ENCODE peak calls at places on chromosomes 12 and 14, in five cellular contexts. I is transverse colon; O is CD4-positive, alpha-beta memory T cell; F is fibroblast of mammary gland; V is CD8-positive, alpha-beta memory T cell. D is an unnamed sample.

GRCh38 chr12:46164186-46164585 is 104.7 kb downstream of the SLC38A1 start:
- DNase-seq in I (no peak), O (no peak), F (no peak), V (no peak), D (no peak)

GRCh38 chr12:94305293-94305957 is 154.2 kb downstream of the CEP83 start:
- DNase-seq in I (no peak), O (no peak), F (peak; percentile 85), V (no peak), D (no peak)

GRCh38 chr14:20438664-20439063 is 2.7 kb upstream of the KLHL33 start:
- DNase-seq in I (no peak), O (no peak), F (no peak), V (no peak), D (no peak)

GRCh38 chr14:28765169-28765906 is 1.2 kb upstream of the FOXG1 start:
- DNase-seq in I (no peak), O (no peak), F (no peak), V (no peak), D (no peak)

GRCh38 chr14:49961270-49962222 is 68.7 kb downstream of the ARF6 start:
- DNase-seq in I (no peak), O (no peak), F (no peak), V (no peak), D (no peak)

GRCh38 chr14:96194657-96195431 is 9.8 kb upstream of the BDKRB2 start:
- DNase-seq in I (no peak), O (no peak), F (peak; percentile 29), V (no peak), D (no peak)

GRCh38 chr14:53278602-53279506 is 125.7 kb upstream of the DDHD1 start:
- DNase-seq in I (no peak), O (no peak), F (peak; percentile 76), V (no peak), D (no peak)

GRCh38 chr12:70733385-70733784 is 96.2 kb upstream of the PTPRB start:
- DNase-seq in I (no peak), O (no peak), F (peak; percentile 84), V (no peak), D (no peak)

GRCh38 chr14:50225974-50226297 is 5.4 kb downstream of the SOS2 start:
- DNase-seq in I (no peak), O (no peak), F (no peak), V (no peak), D (no peak)

GRCh38 chr12:71958993-71959588 is 20.4 kb downstream of the TPH2 start:
- DNase-seq in I (no peak), O (no peak), F (peak; percentile 11), V (no peak), D (peak; percentile 5)

GRCh38 chr12:97046901-97047300 is 139.8 kb downstream of the NEDD1 start:
- DNase-seq in I (no peak), O (no peak), F (no peak), V (no peak), D (no peak)

GRCh38 chr12:29026419-29026818 is 122.7 kb upstream of the FAR2 start:
- DNase-seq in I (no peak), O (no peak), F (no peak), V (no peak), D (no peak)

GRCh38 chr12:16385779-16386646 is 38.6 kb downstream of the MGST1 start:
- DNase-seq in I (peak; percentile 23), O (no peak), F (peak; percentile 77), V (no peak), D (peak; percentile 5)

GRCh38 chr14:22837750-22838538 is 1.6 kb downstream of the MMP14 start:
- DNase-seq in I (peak; percentile 55), O (no peak), F (peak; percentile 63), V (no peak), D (no peak)

GRCh38 chr14:104876251-104876699 is 11.2 kb downstream of the CEP170B start:
- DNase-seq in I (no peak), O (no peak), F (peak; percentile 48), V (no peak), D (no peak)

GRCh38 chr14:38404100-38404541 is 148.2 kb upstream of the CLEC14A start:
- DNase-seq in I (no peak), O (no peak), F (peak; percentile 85), V (no peak), D (peak; percentile 86)

GRCh38 chr14:90827919-90828610 is 11.8 kb upstream of the TTC7B start:
- DNase-seq in I (peak; percentile 94), O (peak; percentile 88), F (peak; percentile 74), V (peak; percentile 86), D (peak; percentile 36)

GRCh38 chr14:90831821-90832220 is 15.6 kb upstream of the TTC7B start:
- DNase-seq in I (no peak), O (no peak), F (no peak), V (no peak), D (no peak)

GRCh38 chr14:90829677-90830076 is 13.4 kb upstream of the TTC7B start:
- DNase-seq in I (no peak), O (no peak), F (no peak), V (no peak), D (no peak)

GRCh38 chr14:90830931-90831701 is 14.9 kb upstream of the TTC7B start:
- DNase-seq in I (no peak), O (no peak), F (no peak), V (no peak), D (no peak)

DNA sequence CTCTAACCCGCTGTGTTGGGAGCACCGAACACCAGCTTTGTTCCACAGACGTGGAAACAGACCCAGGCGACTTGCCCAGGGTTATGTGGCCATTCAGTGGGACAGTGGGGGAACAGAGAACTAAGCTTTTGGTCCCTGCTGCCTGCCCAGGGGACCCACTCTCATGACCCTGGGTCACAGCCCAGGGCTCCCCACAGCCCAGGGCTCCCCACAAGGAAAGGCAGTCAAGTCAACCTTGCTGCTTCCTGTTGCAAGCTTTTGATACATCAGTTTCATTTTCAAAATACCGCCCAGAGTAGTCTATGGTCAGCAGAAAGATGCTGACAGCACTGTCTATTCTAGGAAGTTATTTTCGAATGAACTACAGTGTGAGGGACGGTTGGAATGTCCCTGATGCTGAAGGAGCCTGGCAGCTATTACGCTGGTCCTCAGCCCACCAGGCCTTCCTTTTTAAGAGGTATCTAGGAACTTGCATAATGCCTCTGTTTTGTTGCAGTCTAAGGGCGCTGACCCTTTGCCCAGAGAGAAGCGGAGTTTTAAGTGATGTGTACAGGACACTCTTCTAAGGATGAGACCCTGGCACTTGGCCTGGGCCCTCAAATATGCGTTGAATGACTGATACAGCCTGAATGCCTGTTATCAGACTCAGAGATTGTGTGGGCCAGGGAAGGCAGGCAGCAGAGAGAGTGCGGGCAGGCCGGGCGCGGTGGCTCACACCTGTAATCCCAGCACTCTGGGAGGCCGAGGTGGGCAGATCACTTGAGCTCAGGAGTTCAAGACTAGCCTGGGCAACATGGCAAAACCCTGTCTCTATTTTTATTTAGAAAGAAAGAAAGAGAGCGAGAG is 12.6 kb upstream of the TTC7B start:
- DNase-seq in I (peak; percentile 33), O (no peak), F (no peak), V (peak; percentile 34), D (no peak)
- H3K4me3 ChIP-seq in I (peak overlapping the region; percentile 29), O (peak overlapping the region; percentile 55), F (no peak overlapping the region), V (peak overlapping the region; percentile 54), D (no peak overlapping the region)

DNA sequence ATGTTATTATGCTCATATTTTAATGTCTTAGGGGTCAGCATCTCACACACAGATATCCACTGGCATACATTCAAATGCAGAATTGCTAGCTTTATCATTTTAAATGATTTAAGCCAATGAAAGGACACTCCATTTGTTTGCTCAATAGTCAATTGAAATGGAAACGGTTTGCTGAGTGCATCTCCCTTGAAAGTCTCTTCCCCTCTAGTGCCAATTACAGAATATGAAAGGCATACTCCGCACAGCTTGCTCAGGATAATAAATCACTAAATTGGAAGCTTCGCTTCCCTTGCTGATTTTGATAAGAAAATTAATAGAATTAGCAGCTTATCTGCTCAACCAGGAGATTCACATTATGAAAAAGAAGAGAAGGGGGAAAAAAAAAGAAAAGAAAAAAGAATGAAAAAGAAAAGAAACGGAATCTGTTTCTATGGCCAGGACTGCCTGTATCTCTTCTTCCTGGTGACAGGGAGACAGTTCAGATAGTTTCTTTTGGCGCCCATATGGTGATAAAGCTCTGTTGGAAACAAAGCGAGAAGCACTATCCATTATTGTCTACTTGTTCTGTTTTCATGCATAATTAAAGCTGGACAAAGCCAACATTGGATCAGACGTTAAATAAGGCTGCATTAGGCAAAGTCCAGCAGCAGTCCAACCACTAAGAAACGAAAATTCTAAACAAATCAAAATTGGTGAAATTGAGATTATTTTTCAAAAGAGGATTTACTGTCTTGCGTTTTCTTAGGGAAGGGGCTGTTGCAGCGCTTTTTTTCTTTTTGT is 225.0 kb downstream of the GXYLT1 start:
- DNase-seq in I (no peak), O (no peak), F (no peak), V (no peak), D (no peak)
- H3K4me3 ChIP-seq in I (no peak overlapping the region), O (no peak overlapping the region), F (no peak overlapping the region), V (no peak overlapping the region), D (no peak overlapping the region)

DNA sequence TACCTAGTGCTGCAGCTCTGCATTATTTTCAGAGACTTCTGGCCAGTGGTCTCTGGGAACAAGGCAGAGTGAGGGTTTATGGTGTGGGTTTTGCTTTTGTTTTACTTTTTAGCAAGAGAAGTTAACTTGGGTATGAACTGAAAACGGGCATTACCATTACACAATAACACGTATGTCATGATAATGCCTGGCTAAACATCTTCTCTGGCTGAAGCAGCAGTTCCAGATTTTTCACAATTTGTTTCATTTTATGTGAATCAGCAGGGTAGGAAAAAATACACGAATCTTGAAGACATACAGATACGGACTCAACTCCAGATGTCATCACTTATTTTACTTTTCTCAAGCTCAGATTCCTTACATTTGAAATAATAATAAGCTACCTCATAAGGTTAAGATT is 2.5 kb upstream of the PCNX4 start:
- DNase-seq in I (no peak), O (no peak), F (no peak), V (no peak), D (no peak)
- H3K4me3 ChIP-seq in I (no peak overlapping the region), O (no peak overlapping the region), F (no peak overlapping the region), V (no peak overlapping the region), D (no peak overlapping the region)

GRCh38 chr14:103275000-103275399 is 59.0 kb upstream of the EIF5 start:
- DNase-seq in I (no peak), O (no peak), F (no peak), V (no peak), D (no peak)

GRCh38 chr14:103279129-103280025 is 54.7 kb upstream of the EIF5 start:
- DNase-seq in I (no peak), O (no peak), F (no peak), V (no peak), D (no peak)

GRCh38 chr14:103273145-103273846 is 60.7 kb upstream of the EIF5 start:
- DNase-seq in I (peak; percentile 55), O (no peak), F (no peak), V (no peak), D (no peak)

GRCh38 chr14:103271189-103271588 is 62.8 kb upstream of the EIF5 start:
- DNase-seq in I (no peak), O (no peak), F (no peak), V (no peak), D (no peak)

DNA sequence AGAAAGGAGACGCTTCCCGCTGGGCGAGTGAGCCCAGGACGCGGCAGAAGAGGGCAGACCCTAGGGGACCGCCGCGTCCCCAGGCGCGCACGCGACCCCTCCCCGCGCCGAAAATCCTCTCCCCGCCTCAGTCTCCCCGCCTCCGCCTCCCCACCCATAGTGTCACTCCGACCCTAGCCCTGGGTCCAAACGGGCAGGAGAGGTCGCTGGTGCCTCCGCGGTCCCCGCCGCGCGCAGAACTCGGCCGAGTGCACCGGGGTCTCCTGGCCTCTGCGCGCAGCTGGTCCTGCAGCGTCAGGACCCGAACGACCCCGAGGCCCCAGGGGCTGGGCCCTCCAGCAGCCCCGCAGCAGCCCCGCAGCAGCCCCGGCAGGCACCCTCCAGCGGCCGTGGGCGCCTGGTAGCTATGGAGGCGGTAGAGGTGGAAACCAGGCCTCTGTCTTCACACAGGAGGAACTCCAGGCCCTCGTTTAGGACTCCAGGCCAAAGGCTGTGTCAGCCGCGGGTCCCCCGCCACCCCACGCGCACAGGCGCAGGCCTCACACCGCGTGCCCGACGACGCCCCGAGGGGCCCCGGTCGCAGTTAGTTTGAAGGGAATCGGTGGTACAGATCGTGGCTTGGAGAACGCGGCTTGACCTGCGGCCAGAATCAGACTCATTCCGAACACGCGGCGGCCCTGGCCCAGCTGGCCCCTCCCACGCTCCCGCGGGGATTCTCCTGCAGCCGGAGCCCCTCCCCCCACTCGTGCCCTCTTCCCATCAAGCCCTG is 60.0 kb upstream of the EIF5 start:
- DNase-seq in I (no peak), O (no peak), F (no peak), V (no peak), D (no peak)
- H3K4me3 ChIP-seq in I (peak overlapping the region; percentile 41), O (no peak overlapping the region), F (no peak overlapping the region), V (no peak overlapping the region), D (no peak overlapping the region)

D was measured in BJ.